ENCODE peak calls at places on chromosomes 3 and 15, in eight cellular contexts. F is NCI-H2081; R is RPMI8226; K is activated naive CD4-positive, alpha-beta T cell; N is AG08396; B is AG10803; V is hippocampal formation; U is heart left ventricle. Z is an unnamed sample.

GRCh38 chr15:98787936-98788757 is 139.8 kb downstream of the IGF1R start:
- DNase-seq in F (no peak), R (no peak), K (no peak), N (no peak), B (no peak), V (no peak), U (no peak), Z (no peak)

GRCh38 chr3:49219132-49219531 is 47.7 kb downstream of the KLHDC8B start:
- DNase-seq in F (no peak), R (no peak), K (no peak), N (no peak), B (no peak), V (no peak), U (no peak), Z (no peak)

GRCh38 chr3:139529624-139530023 is 9.9 kb downstream of the RBP1 start:
- DNase-seq in F (no peak), R (no peak), K (no peak), N (no peak), B (no peak), V (no peak), U (no peak), Z (no peak)

GRCh38 chr3:141452045-141452444 is 34.8 kb upstream of the RASA2 start:
- DNase-seq in F (peak; percentile 38), R (peak; percentile 76), K (no peak), N (no peak), B (peak; percentile 74), V (peak; percentile 68), U (no peak), Z (no peak)

GRCh38 chr3:22491326-22491725 is 711.8 kb upstream of the UBE2E2 start:
- DNase-seq in F (no peak), R (no peak), K (no peak), N (no peak), B (no peak), V (no peak), U (no peak), Z (no peak)

GRCh38 chr15:41955807-41956525 is 16.4 kb downstream of the EHD4 start:
- DNase-seq in F (no peak), R (no peak), K (no peak), N (no peak), B (peak; percentile 39), V (no peak), U (no peak), Z (no peak)

GRCh38 chr3:17054301-17054700 is 169.5 kb downstream of the PLCL2 start:
- DNase-seq in F (no peak), R (no peak), K (no peak), N (no peak), B (no peak), V (no peak), U (no peak), Z (no peak)

GRCh38 chr3:58557496-58557895 is 19.7 kb downstream of the FAM107A start:
- DNase-seq in F (no peak), R (no peak), K (no peak), N (no peak), B (no peak), V (no peak), U (no peak), Z (no peak)

GRCh38 chr3:195048059-195048905 is 222.7 kb downstream of the XXYLT1 start:
- DNase-seq in F (no peak), R (no peak), K (no peak), N (no peak), B (no peak), V (no peak), U (no peak), Z (no peak)

GRCh38 chr3:153599685-153600084 is 437.7 kb downstream of the RAP2B start:
- DNase-seq in F (no peak), R (no peak), K (no peak), N (peak; percentile 80), B (peak; percentile 89), V (no peak), U (no peak), Z (no peak)

GRCh38 chr3:157204431-157204830 is 44.5 kb upstream of the CCNL1 start:
- DNase-seq in F (peak; percentile 24), R (peak; percentile 43), K (no peak), N (peak; percentile 13), B (peak; percentile 74), V (peak; percentile 64), U (no peak), Z (no peak)

GRCh38 chr3:113747719-113748046 is 848 bp downstream of the ATP6V1A start:
- DNase-seq in F (no peak), R (peak; percentile 42), K (no peak), N (peak; percentile 11), B (peak; percentile 15), V (peak; percentile 49), U (no peak), Z (no peak)

GRCh38 chr3:50373146-50373864 is 14.0 kb upstream of the TMEM115 start:
- DNase-seq in F (no peak), R (no peak), K (no peak), N (no peak), B (no peak), V (no peak), U (no peak), Z (no peak)

GRCh38 chr3:14214764-14215163 is 36.1 kb downstream of the LSM3 start:
- DNase-seq in F (no peak), R (no peak), K (no peak), N (no peak), B (no peak), V (no peak), U (no peak), Z (no peak)

GRCh38 chr15:90271459-90272166 is 6.1 kb downstream of the NGRN start:
- DNase-seq in F (no peak), R (no peak), K (no peak), N (no peak), B (no peak), V (no peak), U (no peak), Z (no peak)

GRCh38 chr3:37224879-37225278 is 50.5 kb upstream of the LRRFIP2 start:
- DNase-seq in F (no peak), R (no peak), K (no peak), N (no peak), B (no peak), V (no peak), U (no peak), Z (no peak)

GRCh38 chr3:176490357-176490756 is 706.9 kb downstream of the TBL1XR1 start:
- DNase-seq in F (no peak), R (peak; percentile 8), K (no peak), N (no peak), B (no peak), V (no peak), U (no peak), Z (no peak)

GRCh38 chr3:157156844-157157635 is 2.9 kb downstream of the CCNL1 start:
- DNase-seq in F (peak; percentile 13), R (peak; percentile 34), K (no peak), N (no peak), B (peak; percentile 32), V (no peak), U (no peak), Z (no peak)

GRCh38 chr3:177474652-177475051 is 277.4 kb upstream of the TBL1XR1 start:
- DNase-seq in F (no peak), R (no peak), K (no peak), N (no peak), B (no peak), V (no peak), U (no peak), Z (no peak)

GRCh38 chr3:189267981-189268613 is 96.3 kb downstream of the TPRG1 start:
- DNase-seq in F (no peak), R (no peak), K (no peak), N (peak; percentile 12), B (peak; percentile 33), V (no peak), U (no peak), Z (no peak)

GRCh38 chr3:195271116-195271858 is at the start of gene XXYLT1:
- DNase-seq in F (peak; percentile 94), R (peak; percentile 94), K (peak; percentile 79), N (peak; percentile 95), B (peak; percentile 80), V (peak; percentile 80), U (peak; percentile 91), Z (peak; percentile 87)

GRCh38 chr3:181623924-181624694 is 87.6 kb upstream of the SOX2 start:
- DNase-seq in F (peak; percentile 94), R (no peak), K (no peak), N (no peak), B (no peak), V (no peak), U (no peak), Z (no peak)

Z was measured in hypothalamus.